ENCODE peak calls at places on chromosomes 3 and 15, in eight cellular contexts. V, T, H, G, L, X, B and I are unnamed samples.

GRCh38 chr3:150247456-150247855 is 160.6 kb upstream of the TSC22D2 start:
- DNase-seq in H (no peak), G (no peak), X (no peak), T (no peak), V (no peak), B (no peak), L (no peak), I (no peak)

GRCh38 chr3:153379516-153379915 is 217.5 kb downstream of the RAP2B start:
- DNase-seq in H (peak; percentile 76), B (no peak), G (no peak), T (peak; percentile 31), X (no peak), L (no peak), V (no peak), I (peak; percentile 47)

GRCh38 chr3:107064445-107065060 is 312.7 kb upstream of the CCDC54 start:
- DNase-seq in B (peak; percentile 79), G (peak; percentile 64), T (peak; percentile 83), V (peak; percentile 81), H (peak; percentile 76), X (peak; percentile 22), L (peak; percentile 92), I (peak; percentile 89)

GRCh38 chr3:157104928-157105652 is 54.9 kb downstream of the CCNL1 start:
- DNase-seq in B (peak; percentile 80), G (no peak), X (no peak), H (no peak), L (no peak), T (no peak), V (no peak), I (no peak)

GRCh38 chr3:94349310-94349848 is 286.5 kb downstream of the NSUN3 start:
- DNase-seq in T (no peak), H (no peak), L (no peak), G (no peak), V (no peak), B (peak; percentile 5), X (no peak), I (no peak)

GRCh38 chr3:107965141-107965540 is 125.7 kb downstream of the CD47 start:
- DNase-seq in G (no peak), L (no peak), H (no peak), X (no peak), T (no peak), V (no peak), B (no peak), I (no peak)

GRCh38 chr3:194323785-194324735 is 27.1 kb downstream of the CPN2 start:
- DNase-seq in V (peak; percentile 54), L (no peak), H (peak; percentile 64), T (no peak), G (peak; percentile 57), X (peak; percentile 88), B (peak; percentile 40), I (peak; percentile 63)

GRCh38 chr15:40769310-40770146 is at the start of gene C15orf62:
- DNase-seq in L (no peak), T (no peak), V (peak; percentile 62), X (peak; percentile 43), G (peak; percentile 76), B (no peak), H (no peak), I (peak; percentile 35)

GRCh38 chr15:78739996-78740903 is 71.0 kb downstream of the ADAMTS7 start:
- DNase-seq in X (peak; percentile 57), G (peak; percentile 79), B (peak; percentile 84), L (no peak), H (peak; percentile 36), T (peak; percentile 39), V (peak; percentile 17), I (peak; percentile 57)

GRCh38 chr15:74261041-74261440 is 24.9 kb downstream of the CCDC33 start:
- DNase-seq in X (no peak), L (no peak), V (no peak), B (no peak), H (no peak), G (no peak), T (no peak), I (no peak)

GRCh38 chr3:46851364-46852328 is 11.6 kb downstream of the MYL3 start:
- DNase-seq in T (no peak), L (no peak), X (no peak), H (no peak), B (no peak), V (no peak), G (no peak), I (no peak)

DNA sequence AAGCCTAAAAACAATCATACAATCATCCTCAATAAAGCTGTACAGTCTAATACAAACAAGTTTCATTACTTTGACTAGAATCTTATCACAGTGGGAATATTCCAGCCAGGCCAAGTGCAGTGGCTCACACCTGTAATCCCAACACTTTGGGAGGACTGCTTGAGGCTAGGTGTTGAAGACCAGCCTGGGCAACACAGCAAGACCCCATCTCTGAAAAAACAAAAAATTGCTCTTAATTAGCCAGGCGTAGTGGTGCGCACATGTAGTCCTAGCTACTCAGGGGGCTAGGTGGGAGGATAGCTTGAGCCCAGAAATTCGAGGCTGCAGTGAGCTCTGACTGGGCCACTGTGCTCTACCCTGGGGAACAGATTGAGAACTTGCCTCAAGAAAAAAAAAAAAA is 3.3 kb downstream of the RPN1 start:
- DNase-seq in L (no peak), H (no peak), V (no peak), X (no peak), T (no peak), B (no peak), G (no peak), I (no peak)
- H3K4me3 ChIP-seq in L (no peak overlapping the region), H (no peak overlapping the region), V (no peak overlapping the region), X (no peak overlapping the region), T (no peak overlapping the region), B (no peak overlapping the region), G (no peak overlapping the region), I (no peak overlapping the region)

GRCh38 chr15:64092864-64093626 is 593 bp downstream of the CIAO2A start:
- DNase-seq in X (peak; percentile 54), H (peak; percentile 66), T (peak; percentile 50), B (peak; percentile 61), G (peak; percentile 67), V (peak; percentile 61), L (no peak), I (peak; percentile 53)
- TF ChIP-seq CTCF in X (no peak), H (peak; percentile 29), T (peak; percentile 25), B (peak; percentile 4), G (no peak), V (peak; percentile 20), L (no peak), I (peak; percentile 10)

GRCh38 chr15:65516997-65517865 is at the start of gene DPP8:
- DNase-seq in L (peak; percentile 89), H (peak; percentile 94), B (peak; percentile 97), G (peak; percentile 94), X (peak; percentile 94), T (peak; percentile 89), V (peak; percentile 95), I (peak; percentile 96)

GRCh38 chr15:65521355-65521754 is 3.9 kb upstream of the DPP8 start:
- DNase-seq in B (no peak), L (no peak), X (no peak), H (no peak), G (no peak), V (no peak), T (no peak), I (no peak)

GRCh38 chr15:65517866-65518207 is 348 bp upstream of the DPP8 start:
- DNase-seq in V (no peak), B (no peak), G (no peak), X (no peak), L (no peak), T (no peak), H (no peak), I (no peak)

GRCh38 chr15:65518633-65519285 is 1.3 kb upstream of the DPP8 start:
- DNase-seq in X (no peak), B (no peak), V (no peak), T (no peak), G (no peak), L (no peak), H (no peak), I (no peak)

GRCh38 chr15:65519781-65520299 is 2.4 kb upstream of the DPP8 start:
- DNase-seq in V (no peak), G (no peak), L (no peak), X (no peak), B (no peak), H (no peak), T (no peak), I (no peak)
- H3K4me3 ChIP-seq in V (no peak overlapping the region), G (no peak overlapping the region), L (no peak overlapping the region), X (no peak overlapping the region), B (no peak overlapping the region), H (no peak overlapping the region), T (no peak overlapping the region), I (no peak overlapping the region)

DNA sequence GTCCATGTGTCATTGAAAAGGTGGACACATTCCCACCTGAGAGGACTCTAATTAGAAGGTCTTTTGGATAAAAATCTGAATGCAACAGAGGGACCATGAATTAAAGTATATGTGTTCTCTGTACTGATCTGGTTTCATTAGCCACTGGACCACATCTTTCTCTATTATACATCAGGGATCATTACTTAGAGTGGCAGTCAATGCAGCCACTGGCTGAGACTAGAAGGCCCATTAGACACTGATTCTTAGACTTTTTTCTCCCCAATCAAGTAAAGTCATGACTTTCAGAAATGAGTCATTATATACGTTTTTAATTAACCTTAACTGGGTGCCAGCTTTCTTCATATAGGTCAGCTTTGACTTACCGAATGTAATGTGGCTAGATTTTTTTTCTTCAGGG is 550.8 kb upstream of the CFAP20DC start:
- DNase-seq in V (no peak), X (no peak), L (no peak), B (no peak), G (no peak), H (no peak), T (no peak), I (no peak)
- TF ChIP-seq CTCF in V (no peak), X (no peak), L (no peak), B (no peak), G (no peak), H (no peak), T (no peak), I (no peak)

GRCh38 chr15:67133738-67134576 is 68.6 kb downstream of the SMAD3 start:
- DNase-seq in B (peak; percentile 40), T (peak; percentile 69), H (no peak), V (no peak), L (no peak), G (peak; percentile 52), X (no peak), I (peak; percentile 59)
- H3K4me3 ChIP-seq in B (no peak overlapping the region), T (no peak overlapping the region), H (no peak overlapping the region), V (no peak overlapping the region), L (no peak overlapping the region), G (no peak overlapping the region), X (no peak overlapping the region), I (no peak overlapping the region)